ENCODE peak calls at places on chromosome 15, in eight cellular contexts. G, J, T, K, B, N, L and W are unnamed samples.

GRCh38 chr15:61835476-61836106 is 224.7 kb downstream of the VPS13C start:
- DNase-seq in G (peak), J (peak), T (peak), K (no peak), B (peak), N (peak), L (peak), W (peak)

GRCh38 chr15:35756588-35756987 is 210.6 kb upstream of the DPH6 start:
- DNase-seq in G (no peak), J (no peak), T (no peak), K (no peak), B (no peak), N (no peak), L (no peak), W (no peak)

GRCh38 chr15:22262613-22263020 is 182.3 kb downstream of the OR4M2 start:
- DNase-seq in G (no peak), J (peak), T (no peak), K (peak), B (no peak), N (no peak), L (no peak), W (no peak)

GRCh38 chr15:57795261-57795660 is 88.7 kb downstream of the POLR2M start:
- DNase-seq in G (no peak), J (no peak), T (no peak), K (no peak), B (no peak), N (no peak), L (no peak), W (no peak)

GRCh38 chr15:80699981-80700380 is 4.9 kb downstream of the ABHD17C start:
- DNase-seq in G (no peak), J (peak), T (no peak), K (no peak), B (no peak), N (no peak), L (no peak), W (no peak)

GRCh38 chr15:40010681-40011080 is 28.3 kb downstream of the SRP14 start:
- DNase-seq in G (no peak), J (peak), T (no peak), K (no peak), B (no peak), N (no peak), L (no peak), W (no peak)

GRCh38 chr15:67165653-67166260 is 88.7 kb downstream of the AAGAB start:
- DNase-seq in G (no peak), J (peak), T (peak), K (peak), B (no peak), N (peak), L (no peak), W (no peak)

GRCh38 chr15:40815042-40815678 is 7.9 kb upstream of the DNAJC17 start:
- DNase-seq in G (no peak), J (no peak), T (no peak), K (no peak), B (peak), N (no peak), L (no peak), W (no peak)

GRCh38 chr15:101070502-101071273 is 151.5 kb downstream of the LRRK1 start:
- DNase-seq in G (peak), J (peak), T (peak), K (peak), B (no peak), N (no peak), L (no peak), W (no peak)

GRCh38 chr15:81856627-81857026 is 189.2 kb downstream of the MEX3B start:
- DNase-seq in G (no peak), J (no peak), T (no peak), K (no peak), B (no peak), N (no peak), L (no peak), W (no peak)

GRCh38 chr15:93955197-93955596 is 276.2 kb upstream of the MCTP2 start:
- DNase-seq in G (no peak), J (no peak), T (no peak), K (no peak), B (peak), N (no peak), L (no peak), W (no peak)

GRCh38 chr15:31799711-31800321 is 230.5 kb upstream of the CHRNA7 start:
- DNase-seq in G (no peak), J (peak), T (no peak), K (no peak), B (no peak), N (no peak), L (no peak), W (no peak)

GRCh38 chr15:90412356-90413194 is 24.5 kb downstream of the IQGAP1 start:
- DNase-seq in G (no peak), J (peak), T (peak), K (no peak), B (peak), N (no peak), L (no peak), W (no peak)

GRCh38 chr15:79970921-79971434 is at the start of gene BCL2A1:
- DNase-seq in G (no peak), J (peak), T (no peak), K (no peak), B (no peak), N (no peak), L (no peak), W (no peak)

GRCh38 chr15:46735115-46735514 is 982.2 kb upstream of the SEMA6D start:
- DNase-seq in G (no peak), J (no peak), T (no peak), K (no peak), B (no peak), N (no peak), L (no peak), W (no peak)

GRCh38 chr15:42073418-42073817 is 20.9 kb downstream of the PLA2G4D start:
- DNase-seq in G (no peak), J (no peak), T (no peak), K (no peak), B (no peak), N (no peak), L (no peak), W (no peak)

GRCh38 chr15:46127361-46127874 is 492.6 kb downstream of the SQOR start:
- DNase-seq in G (no peak), J (no peak), T (no peak), K (no peak), B (no peak), N (no peak), L (no peak), W (no peak)

GRCh38 chr15:88513195-88513594 is 33.3 kb downstream of the DET1 start:
- DNase-seq in G (no peak), J (peak), T (no peak), K (no peak), B (no peak), N (no peak), L (no peak), W (no peak)

GRCh38 chr15:100252779-100253417 is 88.9 kb downstream of the ADAMTS17 start:
- DNase-seq in G (no peak), J (no peak), T (peak), K (no peak), B (no peak), N (no peak), L (no peak), W (no peak)

GRCh38 chr15:61070111-61070901 is 158.8 kb downstream of the RORA start:
- DNase-seq in G (no peak), J (peak), T (no peak), K (no peak), B (no peak), N (no peak), L (no peak), W (no peak)

GRCh38 chr15:95825672-95826387 is 504.7 kb upstream of the NR2F2 start:
- DNase-seq in G (no peak), J (no peak), T (no peak), K (no peak), B (no peak), N (no peak), L (no peak), W (no peak)

GRCh38 chr15:92747047-92747446 is 91.5 kb upstream of the FAM174B start:
- DNase-seq in G (no peak), J (no peak), T (peak), K (no peak), B (no peak), N (no peak), L (no peak), W (no peak)

GRCh38 chr15:40754574-40754882 is 526 bp downstream of the RMDN3 start:
- DNase-seq in G (no peak), J (peak), T (peak), K (peak), B (peak), N (peak), L (no peak), W (no peak)

GRCh38 chr15:89781891-89782618 is 5.9 kb downstream of the MESP2 start:
- DNase-seq in G (no peak), J (peak), T (no peak), K (peak), B (no peak), N (no peak), L (no peak), W (no peak)

GRCh38 chr15:88649286-88649733 is 10.5 kb downstream of the ISG20 start:
- DNase-seq in G (peak), J (peak), T (no peak), K (peak), B (no peak), N (no peak), L (peak), W (peak)

GRCh38 chr15:42385206-42385979 is 26.1 kb downstream of the CAPN3 start:
- DNase-seq in G (no peak), J (peak), T (peak), K (no peak), B (peak), N (peak), L (peak), W (no peak)

GRCh38 chr15:72229947-72230196 is 1.1 kb downstream of the PKM start:
- DNase-seq in G (no peak), J (no peak), T (no peak), K (no peak), B (no peak), N (no peak), L (no peak), W (no peak)

GRCh38 chr15:100113351-100114075 is 228.3 kb downstream of the ADAMTS17 start:
- DNase-seq in G (peak), J (no peak), T (no peak), K (no peak), B (no peak), N (no peak), L (no peak), W (no peak)

GRCh38 chr15:71713191-71713798 is 97.1 kb upstream of the NR2E3 start:
- DNase-seq in G (peak), J (peak), T (peak), K (no peak), B (no peak), N (no peak), L (no peak), W (peak)

GRCh38 chr15:36363335-36363734 is 216.1 kb upstream of the CDIN1 start:
- DNase-seq in G (no peak), J (peak), T (no peak), K (no peak), B (peak), N (no peak), L (no peak), W (no peak)

GRCh38 chr15:84949043-84949442 is 32.6 kb upstream of the PDE8A start:
- DNase-seq in G (no peak), J (peak), T (no peak), K (no peak), B (no peak), N (no peak), L (no peak), W (no peak)

GRCh38 chr15:82681371-82681770 is 28.3 kb downstream of the AP3B2 start:
- DNase-seq in G (no peak), J (no peak), T (peak), K (no peak), B (no peak), N (no peak), L (no peak), W (no peak)

GRCh38 chr15:55564347-55565145 is 23.6 kb downstream of the PYGO1 start:
- DNase-seq in G (no peak), J (no peak), T (peak), K (no peak), B (no peak), N (peak), L (no peak), W (no peak)

GRCh38 chr15:89746386-89746974 is 4.6 kb downstream of the MESP1 start:
- DNase-seq in G (no peak), J (no peak), T (no peak), K (no peak), B (no peak), N (no peak), L (no peak), W (no peak)

GRCh38 chr15:31871159-31871886 is 159.0 kb upstream of the CHRNA7 start:
- DNase-seq in G (no peak), J (peak), T (no peak), K (no peak), B (no peak), N (no peak), L (no peak), W (no peak)

GRCh38 chr15:64455951-64456350 is 4.4 kb upstream of the ZNF609 start:
- DNase-seq in G (no peak), J (no peak), T (no peak), K (no peak), B (no peak), N (no peak), L (no peak), W (no peak)

GRCh38 chr15:78303729-78304486 is 4.5 kb upstream of the SKIC8 start:
- DNase-seq in G (no peak), J (no peak), T (peak), K (no peak), B (no peak), N (no peak), L (no peak), W (no peak)
- TF ChIP-seq CTCF in G (no peak), J (no peak), T (peak), K (no peak), B (no peak), N (no peak), L (no peak), W (no peak)

DNA sequence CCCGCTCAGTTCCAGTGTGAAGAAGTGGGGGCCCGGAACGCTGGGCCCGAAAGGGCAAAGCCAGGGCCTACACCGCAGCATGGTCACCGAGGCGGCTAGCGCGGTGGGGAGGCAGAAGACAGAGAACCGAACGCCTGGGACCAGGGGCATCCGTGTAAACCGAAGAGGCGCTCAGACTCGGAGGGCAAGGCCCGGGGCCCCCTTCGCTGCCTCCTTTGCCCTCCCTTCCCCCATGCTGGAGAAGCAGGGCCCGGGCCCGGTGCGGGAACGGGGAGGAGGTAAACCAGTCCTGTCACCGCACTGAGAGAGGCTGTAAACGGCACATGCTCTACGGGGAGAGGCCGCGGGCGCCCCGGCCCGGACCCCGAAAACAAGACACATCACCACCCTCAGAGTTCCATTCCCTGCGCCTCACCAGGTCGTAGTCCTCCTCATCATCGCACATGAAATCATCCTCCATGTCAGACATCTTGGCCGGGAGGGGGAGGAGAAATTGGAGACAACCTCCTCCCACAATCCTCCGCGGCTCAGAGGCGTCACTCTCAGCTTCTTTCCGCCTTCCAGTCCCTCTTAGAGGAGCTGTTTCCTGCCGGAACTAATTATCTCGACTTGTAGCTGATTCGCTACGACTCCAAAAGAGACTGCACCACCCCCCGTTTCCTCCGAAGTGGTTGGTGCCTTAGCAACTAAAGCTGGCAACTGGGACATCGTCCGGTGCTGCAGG is at the start of gene COPS2:
- DNase-seq in G (peak), J (peak), T (peak), K (peak), B (peak), N (peak), L (peak), W (peak)
- TF ChIP-seq CTCF in G (peak), J (no peak), T (no peak), K (no peak), B (no peak), N (no peak), L (no peak), W (no peak)

DNA sequence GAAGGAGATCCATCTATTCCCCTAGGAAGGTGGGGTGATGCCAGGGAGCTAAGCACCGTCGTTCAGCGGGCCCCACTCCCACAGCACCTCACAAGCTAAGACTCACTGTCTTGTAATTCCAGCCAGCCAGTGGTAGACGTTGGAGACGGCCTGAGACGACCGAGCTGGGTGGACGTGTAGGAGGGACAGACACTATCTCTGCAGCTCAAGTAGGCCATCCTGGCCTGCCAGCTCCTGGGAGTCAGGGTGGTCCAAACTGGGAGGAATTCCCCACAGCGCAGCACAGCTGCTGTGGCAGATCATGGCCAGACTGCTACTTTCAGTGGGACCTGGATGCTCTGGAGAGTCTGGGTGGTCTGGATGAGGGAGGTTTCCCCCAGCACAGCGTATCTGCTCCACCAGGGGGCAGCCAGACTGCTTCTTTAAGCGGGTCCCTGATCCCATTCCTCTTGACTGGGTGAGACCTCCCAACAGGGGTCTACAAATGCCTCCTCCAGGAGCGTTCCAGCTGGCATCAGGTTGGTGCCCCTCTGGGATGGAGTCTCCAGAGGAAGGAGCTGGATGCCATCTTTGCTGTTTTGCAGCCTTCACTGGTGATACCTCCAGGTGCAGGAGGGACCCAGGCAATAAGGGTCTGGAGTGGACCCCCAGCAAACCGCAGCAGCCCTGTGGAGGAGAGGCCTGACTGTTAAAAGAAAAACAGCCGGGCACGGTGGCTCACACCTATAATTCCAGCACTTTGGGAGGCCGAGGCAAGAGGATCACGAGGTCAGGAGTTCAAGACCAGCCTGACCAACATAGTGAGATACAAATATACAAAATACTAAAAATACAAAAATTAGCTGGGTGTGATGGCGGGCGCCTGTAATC is 27.6 kb downstream of the GNB5 start:
- DNase-seq in G (no peak), J (no peak), T (peak), K (no peak), B (peak), N (peak), L (peak), W (peak)
- TF ChIP-seq CTCF in G (no peak), J (peak), T (peak), K (no peak), B (peak), N (peak), L (peak), W (no peak)

GRCh38 chr15:38354321-38354929 is 99.5 kb upstream of the FAM98B start:
- DNase-seq in G (peak), J (peak), T (peak), K (no peak), B (peak), N (peak), L (peak), W (no peak)
- TF ChIP-seq CTCF in G (peak), J (peak), T (peak), K (peak), B (peak), N (peak), L (peak), W (peak)

GRCh38 chr15:74374648-74375302 is 7.3 kb upstream of the CYP11A1 start:
- DNase-seq in G (no peak), J (no peak), T (no peak), K (no peak), B (no peak), N (peak), L (no peak), W (no peak)
- TF ChIP-seq CTCF in G (no peak), J (no peak), T (no peak), K (no peak), B (no peak), N (no peak), L (no peak), W (no peak)

GRCh38 chr15:25345943-25346342 is 92.9 kb downstream of the UBE3A start:
- DNase-seq in G (no peak), J (peak), T (peak), K (no peak), B (peak), N (peak), L (no peak), W (no peak)
- TF ChIP-seq CTCF in G (no peak), J (peak), T (peak), K (no peak), B (peak), N (no peak), L (no peak), W (peak)